ENCODE peak calls at places on chromosome 17, in eight cellular contexts. S is tibial nerve, H is A673, T is upper lobe of right lung, Y is HAP-1, E is small intestine, N is transverse colon, Q is colonic mucosa. I is an unnamed sample. For H3K4me1, the result is how much of the 10 kb centered on the place peaks cover.

GRCh38 chr17:79615926-79616325 is 5.1 kb upstream of the RBFOX3 start:
- DNase-seq in H (no peak), Q (no peak), T (peak), N (no peak), Y (no peak), S (no peak), E (no peak), I (no peak)

GRCh38 chr17:43003542-43004172 is 2.9 kb upstream of the IFI35 start:
- DNase-seq in H (no peak), E (no peak), Y (peak), T (peak), Q (no peak), N (no peak), S (no peak), I (peak)

GRCh38 chr17:550776-551175 is 163.9 kb downstream of the VPS53 start:
- DNase-seq in T (no peak), H (no peak), E (no peak), N (no peak), Q (no peak), Y (no peak), S (no peak), I (no peak)

GRCh38 chr17:76446449-76447231 is 6.3 kb downstream of the UBE2O start:
- DNase-seq in E (peak), Q (no peak), T (no peak), Y (no peak), N (no peak), H (no peak), S (no peak), I (no peak)

GRCh38 chr17:9434502-9435113 is 141.0 kb downstream of the STX8 start:
- DNase-seq in N (no peak), E (peak), Y (no peak), H (no peak), S (no peak), Q (no peak), T (no peak), I (no peak)

GRCh38 chr17:2701161-2701995 is 10.2 kb downstream of the CLUH start:
- DNase-seq in E (no peak), Y (no peak), T (peak), N (no peak), Q (no peak), H (no peak), S (peak), I (peak)

GRCh38 chr17:42362245-42362961 is 25.8 kb downstream of the STAT3 start:
- DNase-seq in N (no peak), S (no peak), Q (no peak), T (peak), E (no peak), Y (peak), H (no peak), I (no peak)

GRCh38 chr17:31549121-31549524 is 157.6 kb downstream of the RAB11FIP4 start:
- DNase-seq in N (no peak), E (peak), H (no peak), S (no peak), T (no peak), Q (no peak), Y (no peak), I (peak)

GRCh38 chr17:7043544-7044268 is at the start of gene SLC16A11:
- DNase-seq in S (no peak), N (peak), H (peak), Y (peak), E (no peak), T (peak), Q (peak), I (no peak)

GRCh38 chr17:59332890-59333377 is 1.5 kb downstream of the YPEL2 start:
- DNase-seq in H (no peak), Q (no peak), N (peak), S (peak), Y (no peak), T (no peak), E (no peak), I (peak)

GRCh38 chr17:57747221-57748017 is 2.3 kb upstream of the CCDC182 start:
- DNase-seq in N (peak), T (no peak), Q (peak), Y (peak), S (no peak), E (peak), H (peak), I (no peak)

GRCh38 chr17:79219208-79219935 is 144.7 kb downstream of the ENGASE start:
- DNase-seq in N (no peak), E (no peak), S (no peak), Q (no peak), H (no peak), T (no peak), Y (no peak), I (no peak)

GRCh38 chr17:57578608-57578990 is 166.5 kb downstream of the CCDC182 start:
- DNase-seq in H (peak), Q (no peak), N (no peak), E (no peak), Y (no peak), S (no peak), T (no peak), I (no peak)

GRCh38 chr17:45052052-45052772 is 780 bp upstream of the DCAKD start:
- DNase-seq in H (peak), N (peak), T (no peak), E (peak), Y (peak), S (no peak), Q (peak), I (no peak)

GRCh38 chr17:31078290-31078689 is 16.5 kb upstream of the NF1 start:
- DNase-seq in Y (no peak), N (no peak), H (no peak), E (no peak), S (no peak), Q (no peak), T (no peak), I (no peak)

GRCh38 chr17:17493249-17493985 is 2.8 kb downstream of the RASD1 start:
- DNase-seq in H (no peak), E (peak), Q (peak), Y (peak), T (peak), N (peak), S (no peak), I (no peak)

GRCh38 chr17:10046259-10046658 is 141.2 kb upstream of the RCVRN start:
- DNase-seq in S (no peak), E (no peak), T (no peak), Y (no peak), N (no peak), Q (no peak), H (no peak), I (no peak)

GRCh38 chr17:81665205-81666091 is 957 bp downstream of the OXLD1 start:
- DNase-seq in E (no peak), Y (peak), H (peak), N (peak), S (no peak), T (peak), Q (peak), I (no peak)

GRCh38 chr17:5877366-5877765 is 192.8 kb upstream of the WSCD1 start:
- DNase-seq in T (no peak), Y (no peak), E (no peak), N (no peak), S (no peak), H (no peak), Q (no peak), I (no peak)

GRCh38 chr17:19309701-19310100 is 52.8 kb downstream of the B9D1 start:
- DNase-seq in Y (no peak), H (no peak), S (no peak), N (no peak), T (no peak), Q (no peak), E (no peak), I (no peak)

GRCh38 chr17:4142107-4142900 is 526 bp downstream of the ZZEF1 start:
- DNase-seq in S (no peak), Y (peak), T (peak), Q (peak), H (peak), N (peak), E (peak), I (no peak)

GRCh38 chr17:17376362-17376761 is 73.2 kb downstream of the NT5M start:
- DNase-seq in T (peak), H (no peak), Q (no peak), S (no peak), N (no peak), E (no peak), Y (no peak), I (no peak)

GRCh38 chr17:8420041-8420934 is 15.4 kb upstream of the NDEL1 start:
- DNase-seq in S (no peak), N (peak), E (peak), T (peak), Q (peak), H (no peak), Y (no peak), I (no peak)

GRCh38 chr17:27361695-27362094 is 67.8 kb downstream of the WSB1 start:
- DNase-seq in Y (no peak), N (no peak), Q (no peak), S (no peak), E (no peak), T (no peak), H (no peak), I (no peak)

GRCh38 chr17:28878981-28879380 is 18.6 kb downstream of the FLOT2 start:
- DNase-seq in H (peak), Y (peak), T (no peak), E (peak), S (no peak), Q (peak), N (no peak), I (no peak)

GRCh38 chr17:75086496-75087181 is 1.1 kb upstream of the SLC16A5 start:
- DNase-seq in T (no peak), Q (peak), H (no peak), S (no peak), E (peak), Y (no peak), N (peak), I (no peak)

GRCh38 chr17:78112508-78113471 is 15.8 kb downstream of the TMC6 start:
- DNase-seq in Y (peak), S (peak), H (peak), Q (peak), N (peak), T (peak), E (peak), I (no peak)

GRCh38 chr17:8890671-8891070 is 23.2 kb upstream of the PIK3R6 start:
- DNase-seq in E (no peak), Q (no peak), Y (no peak), S (no peak), N (no peak), H (no peak), T (no peak), I (no peak)

GRCh38 chr17:49229805-49230600 is 584 bp downstream of the PHOSPHO1 start:
- DNase-seq in S (no peak), T (no peak), H (peak), N (no peak), E (no peak), Y (no peak), Q (no peak), I (no peak)

GRCh38 chr17:45428050-45428953 is 4.4 kb downstream of the ARHGAP27 start:
- DNase-seq in T (peak), Q (peak), N (peak), H (peak), E (peak), S (peak), Y (peak), I (no peak)

GRCh38 chr17:72587156-72587555 is 466.3 kb downstream of the SOX9 start:
- DNase-seq in Y (no peak), E (no peak), T (no peak), H (no peak), N (no peak), S (no peak), Q (no peak), I (no peak)
- H3K4me3 ChIP-seq in Y (no peak), E (no peak), T (no peak), H (no peak), N (no peak), S (no peak), Q (no peak), I (no peak)

DNA sequence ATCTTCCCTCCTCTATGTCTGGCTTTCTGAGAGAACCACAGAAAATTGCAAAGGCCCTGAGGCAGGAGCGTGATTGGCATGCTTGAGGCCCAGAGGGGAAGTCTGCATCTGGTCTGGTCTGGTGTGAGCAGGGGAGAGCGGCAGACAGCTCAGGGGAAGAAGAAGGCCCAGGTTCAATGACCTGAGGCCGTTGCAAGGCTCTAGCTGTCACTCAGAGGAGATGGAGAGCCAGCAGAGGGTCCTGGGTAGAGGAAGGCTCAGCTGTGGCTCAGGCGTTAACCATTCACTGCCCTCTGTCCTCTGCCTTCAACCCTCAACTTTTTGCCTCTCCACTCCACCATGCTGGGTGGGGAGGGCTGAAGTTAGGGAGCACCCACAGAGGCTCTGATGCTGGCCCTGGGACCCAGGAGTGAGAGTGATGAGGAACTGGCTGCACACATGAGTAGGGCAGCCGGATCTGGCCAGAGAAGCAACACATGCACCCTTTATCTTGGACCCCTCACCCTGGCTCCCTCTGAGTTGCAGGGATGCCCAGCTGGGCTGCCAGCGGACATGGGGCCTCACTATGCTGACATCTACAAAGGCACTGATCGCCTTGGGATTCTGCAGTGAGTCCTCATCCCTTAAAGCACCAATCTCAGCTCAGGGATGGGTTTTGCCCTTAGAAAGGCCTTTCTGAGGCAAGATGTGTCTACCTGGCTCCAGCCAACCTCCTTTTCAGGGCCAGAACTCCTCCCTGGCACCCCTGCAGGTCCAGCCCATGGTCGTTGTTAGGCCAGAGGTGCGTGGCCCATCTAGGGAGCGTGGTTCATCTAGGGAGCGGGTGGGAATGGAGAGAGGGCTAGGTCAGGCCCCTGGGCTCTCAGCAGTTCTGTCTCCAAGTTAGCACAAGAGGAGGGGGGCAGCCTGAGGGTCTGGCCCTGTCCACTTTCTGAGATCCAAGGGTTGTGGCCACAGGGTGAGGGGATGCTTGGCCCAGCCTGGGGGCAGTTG is 7.7 kb upstream of the KRTAP17-1 start:
- DNase-seq in S (no peak), Q (no peak), T (no peak), N (no peak), E (no peak), Y (no peak), H (no peak), I (no peak)
- H3K4me1 ChIP-seq in S (under half), Q (under half), T (under half), N (under half), E (under half), Y (under half), H (under half), I (under half)

DNA sequence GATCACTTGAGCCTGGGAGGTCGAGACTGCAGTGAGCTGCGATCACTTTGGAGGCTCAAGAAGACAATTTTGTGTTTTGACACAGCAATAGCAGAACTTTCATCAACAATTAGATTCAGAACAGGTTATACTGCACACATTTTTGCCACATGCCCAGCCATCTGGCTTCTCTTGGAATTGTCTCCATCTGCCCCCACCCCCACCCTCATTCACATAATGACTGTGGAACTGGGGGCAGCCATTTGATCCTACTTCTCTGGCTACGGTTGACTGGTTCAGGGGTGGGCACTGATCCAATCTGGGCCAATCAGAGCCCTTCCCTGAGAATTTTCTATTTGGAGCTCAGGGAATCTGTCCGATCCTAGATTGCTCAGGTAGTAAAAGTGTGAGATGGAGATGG is 14.0 kb downstream of the TMEM92 start:
- DNase-seq in Y (no peak), E (no peak), T (no peak), H (no peak), N (no peak), S (no peak), Q (no peak), I (no peak)
- H3K4me3 ChIP-seq in Y (no peak), E (no peak), T (no peak), H (no peak), N (no peak), S (no peak), Q (no peak), I (peak)

GRCh38 chr17:82871776-82872561 is 32.1 kb upstream of the ZNF750 start:
- DNase-seq in T (no peak), H (no peak), N (no peak), S (no peak), E (no peak), Y (no peak), Q (no peak), I (no peak)
- H3K4me1 ChIP-seq in T (under half), H (under half), N (under half), S (under half), E (under half), Y (under half), Q (under half), I (under half)

DNA sequence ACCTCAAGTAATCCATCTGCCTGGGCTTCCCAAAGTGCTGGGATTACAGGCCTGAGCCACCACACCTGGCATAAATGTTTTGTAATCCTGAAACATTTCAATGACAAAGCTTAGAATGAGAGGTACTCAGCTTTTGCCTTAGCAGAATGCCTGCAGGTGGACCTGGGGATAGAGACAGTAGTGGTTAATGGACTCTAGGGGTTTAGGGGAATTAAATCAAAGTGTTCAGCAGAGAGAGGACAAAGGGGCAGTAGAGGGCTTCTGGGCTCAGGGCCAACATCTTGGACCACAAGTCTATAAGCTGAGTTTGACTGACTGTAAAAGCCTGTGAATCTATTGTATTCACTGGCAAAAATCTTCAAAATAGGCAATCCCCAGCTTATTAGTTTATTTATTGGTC is 36.0 kb upstream of the MED13 start:
- DNase-seq in S (no peak), H (no peak), T (no peak), Q (no peak), N (no peak), Y (peak), E (no peak), I (no peak)
- H3K4me3 ChIP-seq in S (no peak), H (no peak), T (no peak), Q (no peak), N (no peak), Y (no peak), E (no peak), I (no peak)

DNA sequence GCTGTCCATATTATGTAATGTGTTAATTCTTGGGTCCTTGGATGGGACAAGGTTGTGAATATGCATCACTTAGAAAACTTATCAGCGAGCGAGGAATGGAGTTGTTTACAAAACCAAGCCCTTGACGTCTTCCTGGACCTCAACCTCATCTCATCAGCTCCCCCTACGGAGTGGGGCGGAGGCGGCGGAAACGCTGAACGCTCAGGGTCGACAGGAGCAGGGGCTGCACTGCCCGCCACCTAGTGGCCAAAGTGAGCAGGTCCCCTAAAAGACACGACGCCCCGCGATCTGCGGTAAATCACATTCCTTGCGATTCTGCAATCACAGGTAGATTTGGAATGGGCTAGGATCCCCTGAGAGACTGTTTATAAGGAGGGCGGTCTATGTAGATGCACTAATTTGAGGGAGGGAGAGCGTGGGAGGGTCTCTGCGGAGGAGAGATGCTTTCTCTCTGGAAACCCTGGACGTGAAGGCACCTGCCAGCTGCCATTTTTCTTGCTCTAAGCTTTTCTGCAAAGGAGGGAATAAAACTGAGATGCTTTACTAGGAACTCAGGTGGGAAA is 5.4 kb upstream of the ICAM2 start:
- DNase-seq in S (no peak), H (peak), Y (peak), E (peak), T (peak), Q (peak), N (peak), I (peak)
- H3K4me1 ChIP-seq in S (under half), H (under half), Y (under half), E (under half), T (under half), Q (under half), N (under half), I (under half)

GRCh38 chr17:38671939-38672720 is 2.6 kb downstream of the EPOP start:
- DNase-seq in S (no peak), Q (no peak), T (no peak), N (no peak), Y (no peak), H (no peak), E (peak), I (no peak)
- H3K4me3 ChIP-seq in S (no peak), Q (no peak), T (no peak), N (no peak), Y (peak), H (no peak), E (no peak), I (no peak)

DNA sequence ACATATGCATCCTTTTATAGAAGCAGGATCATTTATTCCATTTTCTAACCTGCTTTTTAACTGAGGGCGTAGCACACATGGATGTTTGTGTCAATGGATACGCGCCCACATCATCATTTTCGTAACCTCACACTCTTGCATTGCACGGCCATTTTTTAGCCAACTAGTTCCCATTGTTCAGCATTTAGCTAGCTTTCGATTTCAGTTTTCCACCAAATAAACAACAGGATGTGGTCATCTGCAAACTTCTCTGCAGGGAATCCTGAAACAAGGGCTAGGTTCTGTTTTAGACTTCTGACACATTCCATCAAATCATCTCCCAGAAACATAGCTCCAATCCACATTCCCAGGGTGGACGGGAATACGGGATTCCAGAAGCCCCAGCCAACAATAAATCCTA is 6.4 kb downstream of the CYB561 start:
- DNase-seq in N (no peak), S (no peak), Y (no peak), H (no peak), T (no peak), E (peak), Q (no peak), I (no peak)
- H3K4me1 ChIP-seq in N (under half), S (under half), Y (under half), H (under half), T (under half), E (under half), Q (under half), I (under half)

GRCh38 chr17:67974598-67975066 is 21.6 kb downstream of the C17orf58 start:
- DNase-seq in E (no peak), N (no peak), T (no peak), Y (peak), S (no peak), H (peak), Q (peak), I (no peak)

GRCh38 chr17:67970783-67971182 is 25.5 kb downstream of the C17orf58 start:
- DNase-seq in S (no peak), Q (no peak), E (no peak), H (no peak), N (no peak), Y (no peak), T (no peak), I (no peak)

GRCh38 chr17:67974186-67974585 is 22.1 kb downstream of the C17orf58 start:
- DNase-seq in S (no peak), T (no peak), Y (no peak), N (no peak), E (no peak), H (no peak), Q (peak), I (no peak)
- H3K4me3 ChIP-seq in S (no peak), T (no peak), Y (no peak), N (no peak), E (no peak), H (no peak), Q (no peak), I (no peak)